ENCODE peak calls at places on chromosomes 13 and 19, in six cellular contexts. U, S, H, A, D and G are unnamed samples.

GRCh38 chr19:34989248-34989797 is 10.8 kb upstream of the GRAMD1A start:
- DNase-seq in H (no peak), S (no peak), U (peak; percentile 42), D (no peak), A (no peak), G (no peak)

GRCh38 chr19:39307233-39307821 is 11.1 kb downstream of the IFNL1 start:
- DNase-seq in S (no peak), A (peak; percentile 49), H (no peak), U (peak; percentile 36), D (no peak), G (peak; percentile 43)

GRCh38 chr13:33752631-33753030 is 65.3 kb upstream of the RFC3 start:
- DNase-seq in U (no peak), A (no peak), H (no peak), S (no peak), D (no peak), G (no peak)

GRCh38 chr19:10194500-10195198 is at the start of gene DNMT1:
- DNase-seq in H (peak; percentile 96), S (peak; percentile 94), U (peak; percentile 99), D (peak; percentile 90), A (peak; percentile 97), G (peak; percentile 97)

GRCh38 chr13:44058586-44059238 is 179.0 kb downstream of the LACC1 start:
- DNase-seq in H (no peak), S (no peak), U (no peak), A (no peak), D (no peak), G (no peak)

GRCh38 chr13:76976488-76976887 is 15.4 kb upstream of the CLN5 start:
- DNase-seq in S (no peak), H (no peak), D (no peak), A (no peak), U (no peak), G (no peak)

GRCh38 chr19:15149704-15150103 is 42.5 kb downstream of the SYDE1 start:
- DNase-seq in A (no peak), D (no peak), S (no peak), H (no peak), U (no peak), G (no peak)

GRCh38 chr13:99605417-99606321 is 104.4 kb downstream of the TM9SF2 start:
- DNase-seq in A (no peak), H (peak; percentile 75), D (peak; percentile 70), S (no peak), U (peak; percentile 80), G (peak; percentile 52)

GRCh38 chr13:95437561-95437960 is 115.0 kb upstream of the CLDN10 start:
- DNase-seq in A (no peak), U (no peak), S (no peak), H (no peak), D (no peak), G (no peak)

GRCh38 chr19:29396925-29397324 is 128.9 kb upstream of the VSTM2B start:
- DNase-seq in H (no peak), A (no peak), S (no peak), D (no peak), U (no peak), G (no peak)

GRCh38 chr19:2210987-2211740 is 25.0 kb downstream of the PLEKHJ1 start:
- DNase-seq in H (no peak), S (no peak), D (no peak), A (no peak), U (no peak), G (no peak)

GRCh38 chr19:40006273-40006691 is 9.4 kb downstream of the ZNF546 start:
- DNase-seq in H (no peak), A (no peak), U (peak; percentile 49), D (no peak), S (no peak), G (peak; percentile 81)

GRCh38 chr13:38462605-38463004 is 113.0 kb downstream of the UFM1 start:
- DNase-seq in A (no peak), D (no peak), S (no peak), U (no peak), H (no peak), G (no peak)

GRCh38 chr19:48964205-48965032 is 690 bp upstream of the FTL start:
- DNase-seq in H (no peak), A (no peak), U (peak; percentile 92), S (no peak), D (no peak), G (peak; percentile 85)

GRCh38 chr19:54029930-54030490 is 33.7 kb downstream of the VSTM1 start:
- DNase-seq in D (peak; percentile 10), H (peak; percentile 21), A (no peak), U (no peak), S (no peak), G (peak; percentile 71)

GRCh38 chr19:30864460-30865215 is 484.6 kb downstream of the TSHZ3 start:
- DNase-seq in A (no peak), U (no peak), S (no peak), D (no peak), H (no peak), G (no peak)

GRCh38 chr13:41061914-41062837 is 867 bp downstream of the WBP4 start:
- DNase-seq in H (peak; percentile 39), D (no peak), U (peak; percentile 30), A (no peak), S (no peak), G (peak; percentile 87)

GRCh38 chr19:23071087-23071511 is 45.7 kb upstream of the ZNF730 start:
- DNase-seq in D (no peak), A (no peak), U (peak; percentile 91), S (no peak), H (no peak), G (peak; percentile 27)

GRCh38 chr13:39538826-39539555 is 64.0 kb downstream of the LHFPL6 start:
- DNase-seq in U (peak; percentile 14), S (no peak), H (no peak), A (no peak), D (no peak), G (peak; percentile 36)

GRCh38 chr19:40947573-40947972 is 43.5 kb upstream of the CYP2B6 start:
- DNase-seq in H (no peak), A (no peak), D (no peak), S (no peak), U (no peak), G (no peak)

GRCh38 chr19:48897181-48897580 is 1.4 kb downstream of the TULP2 start:
- DNase-seq in U (no peak), D (no peak), H (no peak), S (no peak), A (no peak), G (no peak)

GRCh38 chr13:100666124-100666523 is 8.5 kb downstream of the TMTC4 start:
- DNase-seq in A (no peak), H (no peak), D (no peak), S (no peak), U (no peak), G (no peak)

DNA sequence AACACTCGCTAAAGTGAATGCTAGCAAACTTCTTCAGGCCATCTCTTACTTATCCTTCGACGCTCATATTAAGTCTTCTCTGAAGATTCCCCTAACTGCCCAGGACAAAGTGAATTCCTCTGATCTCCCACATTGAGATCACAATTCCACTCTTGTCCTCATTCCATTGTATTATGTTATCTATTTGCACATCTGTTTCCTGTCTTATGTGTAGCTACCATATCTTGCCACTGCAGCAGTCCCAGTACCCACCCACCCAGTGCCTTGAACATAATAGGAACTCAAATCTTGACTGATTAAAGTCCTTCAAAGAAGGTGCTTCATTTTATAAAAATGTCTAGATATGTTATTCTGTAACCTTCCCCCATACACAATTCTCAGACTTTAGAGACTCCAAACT is 702.3 kb downstream of the DIAPH3 start:
- DNase-seq in U (no peak), A (no peak), H (no peak), D (no peak), S (no peak), G (no peak)
- H3K27ac ChIP-seq in U (no peak overlapping the region), A (no peak overlapping the region), H (no peak overlapping the region), D (no peak overlapping the region), S (no peak overlapping the region), G (no peak overlapping the region)

GRCh38 chr13:24348797-24349515 is 39.6 kb downstream of the C1QTNF9 start:
- DNase-seq in U (peak; percentile 18), A (no peak), D (peak; percentile 93), S (no peak), H (no peak), G (no peak)
- H3K27ac ChIP-seq in U (no peak overlapping the region), A (no peak overlapping the region), D (peak overlapping the region; percentile 74), S (no peak overlapping the region), H (no peak overlapping the region), G (no peak overlapping the region)

GRCh38 chr19:13865578-13866462 is 11.1 kb upstream of the NANOS3 start:
- DNase-seq in S (no peak), D (no peak), U (peak; percentile 93), H (no peak), A (no peak), G (peak; percentile 54)
- H3K27ac ChIP-seq in S (peak overlapping the region; percentile 80), D (no peak overlapping the region), U (no peak overlapping the region), H (no peak overlapping the region), A (peak overlapping the region; percentile 55), G (no peak overlapping the region)

DNA sequence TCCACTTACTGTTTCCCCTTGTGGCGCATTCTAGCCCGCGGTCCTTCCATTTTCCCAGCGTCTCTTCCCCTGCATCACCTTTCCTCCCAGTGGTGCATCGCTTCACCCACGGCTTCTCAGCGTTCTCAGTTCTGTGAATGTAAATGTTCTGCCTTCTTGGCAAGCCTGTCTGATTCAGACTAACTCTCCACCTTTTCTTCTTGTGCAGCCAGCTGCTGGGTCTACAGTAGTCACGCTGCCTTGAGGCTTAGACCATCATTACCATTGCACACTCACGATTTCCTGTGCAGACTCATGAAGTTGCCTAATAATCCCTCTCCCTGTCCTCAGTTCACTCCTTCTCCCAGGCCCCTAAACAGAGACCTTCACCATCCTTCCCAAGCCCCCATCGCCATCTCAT is 75.0 kb downstream of the DHRS12 start:
- DNase-seq in U (no peak), A (no peak), S (no peak), D (no peak), H (no peak), G (peak; percentile 97)
- H3K27ac ChIP-seq in U (peak overlapping the region; percentile 99), A (no peak overlapping the region), S (no peak overlapping the region), D (no peak overlapping the region), H (no peak overlapping the region), G (peak overlapping the region; percentile 100)

DNA sequence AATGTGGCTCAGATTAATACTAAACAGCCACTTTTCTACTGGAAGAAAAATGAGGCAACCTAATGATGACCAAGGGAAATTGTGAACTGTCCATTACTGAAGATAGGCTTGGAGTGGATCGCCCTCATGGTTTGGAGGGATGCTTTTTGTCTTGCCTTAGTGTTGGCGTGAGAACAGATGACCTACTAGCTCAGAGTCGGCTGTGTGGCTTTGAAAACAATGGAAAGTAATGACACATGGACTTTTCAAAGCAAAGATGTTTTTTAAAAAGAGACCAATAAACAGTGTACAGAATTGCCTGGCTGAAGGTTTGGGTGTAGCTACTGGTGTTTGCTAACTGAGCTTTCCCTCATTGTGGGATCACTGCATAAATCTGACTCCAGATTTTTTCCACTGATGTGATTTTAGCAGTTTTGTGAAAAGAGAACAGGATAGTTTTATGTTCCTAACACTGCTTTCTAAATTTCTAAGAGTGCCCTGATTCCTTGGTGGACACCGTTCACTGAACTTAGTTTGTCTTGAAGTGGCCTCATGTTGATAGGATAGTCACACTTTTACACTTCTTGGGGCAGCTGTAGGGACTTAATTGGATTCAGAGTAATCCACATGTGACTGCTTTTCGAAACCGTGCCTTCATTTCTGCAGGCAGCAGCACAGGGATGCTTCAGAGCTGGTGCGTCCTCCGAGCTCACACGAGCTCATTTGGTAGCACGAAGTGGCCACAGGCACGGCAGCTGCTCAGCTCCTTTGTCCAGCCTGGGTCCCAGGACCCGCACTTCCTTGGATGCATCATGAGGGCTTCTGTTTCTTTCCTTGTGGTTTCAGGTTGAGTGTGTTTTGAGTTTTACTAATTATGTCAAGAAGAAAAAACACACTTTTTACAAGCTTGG is 4.3 kb downstream of the CEBPG start:
- DNase-seq in H (no peak), D (no peak), A (peak; percentile 59), U (no peak), S (no peak), G (peak; percentile 76)
- H3K27ac ChIP-seq in H (no peak overlapping the region), D (no peak overlapping the region), A (peak overlapping the region; percentile 79), U (no peak overlapping the region), S (peak overlapping the region; percentile 99), G (peak overlapping the region; percentile 97)